ENCODE peak calls at places on chromosomes 6 and 20, in eight cellular contexts. C, I, A, Y, G, T, J and L are unnamed samples. For H3K36me3, the result is how much of the 10 kb centered on the place peaks cover.

GRCh38 chr6:47631248-47632196 is 66.9 kb upstream of the ADGRF4 start:
- DNase-seq in C (peak), I (no peak), A (peak), Y (peak), G (peak), T (no peak), J (no peak), L (peak)

GRCh38 chr6:161526794-161527193 is 252.9 kb upstream of the AGPAT4 start:
- DNase-seq in C (no peak), I (no peak), A (no peak), Y (no peak), G (no peak), T (no peak), J (no peak), L (no peak)

GRCh38 chr6:57106990-57107389 is 17.0 kb downstream of the ZNF451 start:
- DNase-seq in C (peak), I (no peak), A (no peak), Y (no peak), G (no peak), T (no peak), J (no peak), L (no peak)

GRCh38 chr6:167651251-167652041 is 175.3 kb upstream of the AFDN start:
- DNase-seq in C (no peak), I (no peak), A (no peak), Y (no peak), G (no peak), T (no peak), J (no peak), L (no peak)

GRCh38 chr20:45781391-45781931 is 10.2 kb downstream of the WFDC3 start:
- DNase-seq in C (no peak), I (no peak), A (no peak), Y (no peak), G (peak), T (peak), J (peak), L (peak)

GRCh38 chr6:18412644-18413043 is 25.5 kb downstream of the RNF144B start:
- DNase-seq in C (no peak), I (no peak), A (no peak), Y (no peak), G (peak), T (no peak), J (no peak), L (peak)

GRCh38 chr6:56686429-56686828 is 43.7 kb upstream of the DST start:
- DNase-seq in C (peak), I (no peak), A (no peak), Y (no peak), G (no peak), T (no peak), J (no peak), L (no peak)

GRCh38 chr20:19784511-19785172 is 26.6 kb downstream of the RIN2 start:
- DNase-seq in C (peak), I (no peak), A (peak), Y (peak), G (peak), T (peak), J (peak), L (no peak)

GRCh38 chr6:36578030-36578825 is 15.9 kb upstream of the SRSF3 start:
- DNase-seq in C (no peak), I (no peak), A (no peak), Y (no peak), G (no peak), T (no peak), J (no peak), L (no peak)

GRCh38 chr6:43205849-43206248 is 23.4 kb downstream of the DNPH1 start:
- DNase-seq in C (no peak), I (no peak), A (no peak), Y (no peak), G (no peak), T (no peak), J (no peak), L (no peak)

GRCh38 chr6:71333700-71334099 is 45.1 kb downstream of the OGFRL1 start:
- DNase-seq in C (no peak), I (no peak), A (no peak), Y (peak), G (peak), T (peak), J (no peak), L (peak)

GRCh38 chr6:143941852-143942627 is 66.0 kb downstream of the PLAGL1 start:
- DNase-seq in C (peak), I (peak), A (no peak), Y (peak), G (peak), T (peak), J (peak), L (no peak)

GRCh38 chr6:7939186-7939863 is 28.7 kb upstream of the TXNDC5 start:
- DNase-seq in C (no peak), I (no peak), A (no peak), Y (no peak), G (no peak), T (no peak), J (no peak), L (no peak)

GRCh38 chr6:100209323-100210137 is 215.5 kb upstream of the MCHR2 start:
- DNase-seq in C (no peak), I (no peak), A (no peak), Y (no peak), G (peak), T (no peak), J (no peak), L (no peak)

GRCh38 chr6:37819802-37820712 is 530 bp downstream of the ZFAND3 start:
- DNase-seq in C (peak), I (peak), A (peak), Y (peak), G (peak), T (peak), J (peak), L (no peak)

GRCh38 chr6:119791746-119792145 is 442.2 kb upstream of the MAN1A1 start:
- DNase-seq in C (no peak), I (no peak), A (no peak), Y (no peak), G (no peak), T (no peak), J (no peak), L (no peak)

GRCh38 chr6:32885698-32886286 is 31.8 kb downstream of the PSMB9 start:
- DNase-seq in C (peak), I (no peak), A (peak), Y (no peak), G (peak), T (no peak), J (no peak), L (peak)

GRCh38 chr20:2816583-2817340 is 598 bp downstream of the TMEM239 start:
- DNase-seq in C (no peak), I (no peak), A (no peak), Y (no peak), G (no peak), T (no peak), J (no peak), L (no peak)

GRCh38 chr6:6824381-6824780 is 235.9 kb downstream of the LY86 start:
- DNase-seq in C (no peak), I (no peak), A (no peak), Y (no peak), G (no peak), T (no peak), J (no peak), L (no peak)

GRCh38 chr6:40477246-40478126 is 109.7 kb downstream of the LRFN2 start:
- DNase-seq in C (no peak), I (no peak), A (no peak), Y (no peak), G (no peak), T (no peak), J (peak), L (no peak)

DNA sequence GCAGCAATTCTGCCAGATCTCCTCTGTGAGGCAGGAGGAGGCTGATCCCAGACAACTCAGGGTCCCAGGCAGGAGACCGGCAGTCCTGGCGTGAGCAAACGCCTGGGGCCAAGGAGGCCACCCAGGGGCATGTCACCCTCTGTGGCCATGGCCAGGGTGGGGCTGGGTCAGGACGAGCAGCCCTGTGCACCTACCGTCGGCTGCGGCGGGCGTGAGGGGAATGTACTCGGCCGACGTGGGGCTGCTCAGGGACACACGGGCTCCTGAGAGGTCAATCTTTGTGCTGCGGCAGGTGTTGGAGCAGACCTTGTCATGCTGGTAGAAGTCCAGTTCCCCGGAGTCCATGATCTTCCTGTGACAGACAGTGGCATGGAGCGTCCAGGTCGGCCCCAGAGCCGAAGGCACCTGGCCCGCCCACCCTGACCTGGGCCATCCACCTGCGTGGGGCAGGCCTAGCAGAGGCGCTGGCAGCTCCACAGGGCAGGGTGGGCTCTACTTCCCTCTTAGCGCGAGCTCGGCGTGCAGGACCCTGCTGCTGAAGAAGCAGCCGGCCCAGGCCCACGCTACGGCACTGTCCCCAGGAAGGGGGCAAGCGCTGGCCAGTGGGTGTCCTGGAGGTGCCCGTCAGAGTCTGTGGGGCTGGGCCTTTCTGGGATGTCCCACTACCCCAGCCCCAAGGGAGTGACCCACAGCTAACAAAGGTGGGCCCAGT is 21.5 kb upstream of the HELZ2 start:
- DNase-seq in C (no peak), I (peak), A (no peak), Y (no peak), G (no peak), T (no peak), J (no peak), L (no peak)
- H3K36me3 ChIP-seq in C (under half), I (under half), A (under half), Y (under half), G (under half), T (half or more), J (under half), L (under half)

GRCh38 chr6:107977283-107977682 is 19.3 kb upstream of the SEC63 start:
- DNase-seq in C (no peak), I (no peak), A (no peak), Y (no peak), G (peak), T (no peak), J (no peak), L (no peak)
- TF ChIP-seq CTCF in C (peak), I (peak), A (no peak), Y (peak), G (peak), T (peak), J (peak), L (peak)

GRCh38 chr6:142341855-142342330 is 40.1 kb downstream of the ADGRG6 start:
- DNase-seq in C (no peak), I (no peak), A (no peak), Y (no peak), G (no peak), T (no peak), J (no peak), L (no peak)

GRCh38 chr6:142339969-142340368 is 38.2 kb downstream of the ADGRG6 start:
- DNase-seq in C (no peak), I (no peak), A (no peak), Y (no peak), G (no peak), T (no peak), J (no peak), L (no peak)

GRCh38 chr6:142342986-142343385 is 41.2 kb downstream of the ADGRG6 start:
- DNase-seq in C (no peak), I (no peak), A (no peak), Y (no peak), G (no peak), T (no peak), J (no peak), L (no peak)
- H3K4me3 ChIP-seq in C (no peak), I (no peak), A (no peak), Y (no peak), G (no peak), T (no peak), J (no peak), L (no peak)

DNA sequence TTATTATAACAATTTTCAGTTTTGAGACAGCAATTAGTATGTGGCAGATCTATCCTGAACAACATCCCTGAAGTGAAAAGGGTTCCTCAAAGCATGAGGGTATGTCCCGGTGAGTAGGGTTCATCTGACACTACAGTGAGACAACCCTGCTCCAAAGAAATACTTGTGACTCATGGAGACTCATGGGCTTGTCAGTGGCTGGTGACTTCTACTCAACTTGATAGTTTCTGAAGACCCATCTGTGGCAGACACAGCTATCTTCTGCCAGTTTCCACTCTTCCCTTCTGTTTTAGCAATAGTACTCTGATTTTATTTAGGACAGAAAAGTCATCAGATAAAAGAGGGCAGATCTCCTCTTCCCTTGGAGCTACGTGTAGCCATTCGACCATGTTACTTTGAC is 41.4 kb downstream of the MAP3K7 start:
- DNase-seq in C (no peak), I (no peak), A (no peak), Y (no peak), G (no peak), T (no peak), J (no peak), L (no peak)
- H3K36me3 ChIP-seq in C (under half), I (under half), A (under half), Y (under half), G (half or more), T (half or more), J (half or more), L (under half)

GRCh38 chr6:21590345-21590744 is 3.2 kb upstream of the SOX4 start:
- DNase-seq in C (no peak), I (no peak), A (no peak), Y (no peak), G (no peak), T (no peak), J (no peak), L (no peak)
- TF ChIP-seq CTCF in C (no peak), I (no peak), A (no peak), Y (no peak), G (no peak), T (no peak), J (no peak), L (no peak)

DNA sequence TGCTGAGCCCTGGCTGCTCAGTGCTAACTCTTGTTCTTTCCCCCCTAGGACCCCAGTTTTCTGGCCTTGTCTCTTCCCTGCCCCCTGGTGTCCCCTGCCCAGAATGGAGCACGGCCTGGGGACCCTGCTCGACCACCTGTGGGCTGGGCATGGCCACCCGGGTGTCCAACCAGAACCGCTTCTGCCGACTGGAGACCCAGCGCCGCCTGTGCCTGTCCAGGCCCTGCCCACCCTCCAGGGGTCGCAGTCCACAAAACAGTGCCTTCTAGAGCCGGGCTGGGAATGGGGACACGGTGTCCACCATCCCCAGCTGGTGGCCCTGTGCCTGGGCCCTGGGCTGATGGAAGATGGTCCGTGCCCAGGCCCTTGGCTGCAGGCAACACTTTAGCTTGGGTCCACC is 11.9 kb downstream of the CCN5 start:
- DNase-seq in C (no peak), I (no peak), A (no peak), Y (no peak), G (no peak), T (no peak), J (no peak), L (no peak)
- H3K4me3 ChIP-seq in C (no peak), I (no peak), A (no peak), Y (no peak), G (no peak), T (no peak), J (no peak), L (no peak)

GRCh38 chr20:52823303-52823702 is 148.9 kb upstream of the TSHZ2 start:
- DNase-seq in C (no peak), I (no peak), A (no peak), Y (no peak), G (no peak), T (no peak), J (no peak), L (no peak)

GRCh38 chr20:52828199-52828598 is 144.0 kb upstream of the TSHZ2 start:
- DNase-seq in C (no peak), I (no peak), A (no peak), Y (no peak), G (no peak), T (no peak), J (no peak), L (no peak)

GRCh38 chr20:52826321-52826720 is 145.8 kb upstream of the TSHZ2 start:
- DNase-seq in C (no peak), I (no peak), A (no peak), Y (no peak), G (no peak), T (no peak), J (no peak), L (no peak)

GRCh38 chr20:52826722-52827121 is 145.4 kb upstream of the TSHZ2 start:
- DNase-seq in C (no peak), I (no peak), A (no peak), Y (no peak), G (no peak), T (no peak), J (no peak), L (no peak)

GRCh38 chr20:52824494-52825216 is 147.5 kb upstream of the TSHZ2 start:
- DNase-seq in C (no peak), I (no peak), A (no peak), Y (no peak), G (no peak), T (no peak), J (no peak), L (no peak)
- H3K36me3 ChIP-seq in C (under half), I (under half), A (under half), Y (under half), G (under half), T (under half), J (under half), L (under half)

DNA sequence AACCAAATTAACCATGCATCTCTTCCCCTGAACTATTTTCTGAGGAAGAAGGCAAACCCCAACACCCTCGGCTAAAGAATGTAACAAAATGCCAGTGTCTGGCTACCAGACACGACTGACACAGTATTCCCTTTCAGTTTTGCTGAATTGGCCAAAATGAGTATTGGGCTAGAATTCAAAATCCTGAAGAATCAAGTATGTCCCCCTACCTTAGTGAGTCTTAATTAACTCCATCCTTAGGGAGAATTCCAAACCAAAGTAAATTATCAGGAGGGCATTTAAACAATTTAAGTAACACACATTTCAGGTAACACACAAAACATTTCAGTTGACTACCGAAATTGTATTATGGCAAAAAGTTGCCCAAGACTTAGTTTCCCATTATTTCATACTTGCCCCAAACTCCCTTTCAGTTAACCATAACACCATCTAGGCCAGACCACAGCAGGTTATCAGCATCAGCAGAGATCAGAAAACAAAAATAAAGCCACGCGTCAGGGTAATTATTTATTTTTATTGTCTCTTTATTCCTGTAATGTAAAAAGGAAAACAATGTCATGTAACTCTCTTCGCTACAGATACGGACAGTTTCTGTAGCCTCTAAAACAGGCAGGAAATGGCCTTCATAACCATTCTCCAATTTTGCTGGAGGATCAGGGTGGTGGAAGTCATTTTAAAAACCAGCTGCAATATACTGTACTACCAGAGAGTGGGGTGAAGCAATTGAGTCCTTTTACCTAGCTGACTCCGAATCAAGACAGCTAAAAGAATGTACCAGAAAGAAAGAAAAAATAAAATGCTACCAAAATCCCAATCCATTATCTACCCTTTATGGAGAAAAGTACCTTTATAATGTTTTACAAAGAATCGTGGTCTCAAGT is 1.9 kb downstream of the SNX5 start:
- DNase-seq in C (peak), I (no peak), A (no peak), Y (no peak), G (no peak), T (no peak), J (no peak), L (no peak)
- TF ChIP-seq CTCF in C (no peak), I (no peak), A (peak), Y (no peak), G (peak), T (peak), J (peak), L (no peak)

GRCh38 chr6:24856246-24856599 is 57.5 kb upstream of the ARMH2 start:
- DNase-seq in C (no peak), I (no peak), A (no peak), Y (no peak), G (no peak), T (no peak), J (no peak), L (no peak)
- H3K4me3 ChIP-seq in C (no peak), I (no peak), A (no peak), Y (no peak), G (no peak), T (no peak), J (no peak), L (no peak)